ENCODE peak calls at places on chromosomes 4 and X, in ten cellular contexts. W is activated T-cell treated with anti-CD3 and anti-CD28 coated beads, Interleukin-2, amount 50 U/mL, for 1 hour; Y is dorsolateral prefrontal cortex; N is CD8-positive, alpha-beta T cell; I is stimulated activated CD8-positive, alpha-beta memory T cell treated with anti-CD3 and anti-CD28 coated beads, Interleukin-7, amount 100 ng/mL, for 1 hour; Z is astrocyte of the spinal cord; Q is MV-4-11; M is Right ventricle myocardium superior; O is activated CD4-positive, alpha-beta T cell treated with anti-CD3 and anti-CD28 coated beads for 1 hour; C is stimulated activated CD4-positive, alpha-beta T cell treated with anti-CD3 and anti-CD28 coated beads, TNF-alpha, amount 100 ng/mL, for 4 hours. J is an unnamed sample.
A peak's percentile ranks its signal among the peaks of the same experiment; 100 is the strongest.

GRCh38 chr4:26238782-26239647 is 81.8 kb upstream of the RBPJ start:
- DNase-seq in W (no peak), Y (peak; percentile 28), N (no peak), I (no peak), Z (peak; percentile 78), Q (no peak), M (no peak), O (no peak), C (no peak), J (no peak)

GRCh38 chr4:139419388-139419914 is 34.5 kb upstream of the RAB33B start:
- DNase-seq in W (no peak), Y (peak; percentile 71), N (no peak), I (no peak), Z (peak; percentile 49), Q (peak; percentile 94), M (no peak), O (no peak), C (no peak), J (no peak)

GRCh38 chr4:34046580-34046979 is 2197.7 kb downstream of the ARAP2 start:
- DNase-seq in W (no peak), Y (no peak), N (no peak), I (no peak), Z (peak; percentile 74), Q (peak; percentile 42), M (no peak), O (no peak), C (no peak), J (no peak)

GRCh38 chr4:99637174-99637573 is 20.5 kb downstream of the C4orf54 start:
- DNase-seq in W (no peak), Y (no peak), N (no peak), I (no peak), Z (no peak), Q (no peak), M (no peak), O (no peak), C (no peak), J (no peak)

GRCh38 chr4:151287409-151287808 is 10.4 kb downstream of the PRSS48 start:
- DNase-seq in W (no peak), Y (no peak), N (no peak), I (no peak), Z (no peak), Q (peak; percentile 47), M (no peak), O (no peak), C (no peak), J (no peak)

GRCh38 chr4:162782778-162783507 is 383.7 kb downstream of the NAF1 start:
- DNase-seq in W (no peak), Y (peak; percentile 14), N (no peak), I (no peak), Z (peak; percentile 22), Q (peak; percentile 3), M (no peak), O (no peak), C (no peak), J (no peak)

GRCh38 chr4:601612-602558 is 23.5 kb upstream of the PDE6B start:
- DNase-seq in W (no peak), Y (no peak), N (no peak), I (no peak), Z (no peak), Q (peak; percentile 17), M (no peak), O (no peak), C (no peak), J (no peak)

GRCh38 chr4:1410491-1411325 is 4.5 kb upstream of the NKX1-1 start:
- DNase-seq in W (peak; percentile 54), Y (no peak), N (peak; percentile 35), I (no peak), Z (peak; percentile 25), Q (peak; percentile 36), M (peak; percentile 70), O (no peak), C (no peak), J (peak; percentile 40)

GRCh38 chr4:7068883-7069282 is 1.0 kb upstream of the GRPEL1 start:
- DNase-seq in W (no peak), Y (no peak), N (no peak), I (no peak), Z (peak; percentile 9), Q (no peak), M (no peak), O (no peak), C (no peak), J (no peak)

GRCh38 chr4:88613417-88613875 is 21.2 kb downstream of the HERC3 start:
- DNase-seq in W (peak; percentile 27), Y (no peak), N (peak; percentile 43), I (no peak), Z (peak; percentile 32), Q (peak; percentile 40), M (no peak), O (no peak), C (no peak), J (no peak)

GRCh38 chr4:159071969-159072765 is 30.7 kb upstream of the RAPGEF2 start:
- DNase-seq in W (no peak), Y (no peak), N (no peak), I (no peak), Z (peak; percentile 30), Q (no peak), M (no peak), O (no peak), C (no peak), J (no peak)

GRCh38 chr4:173538148-173538902 is 8.3 kb upstream of the HAND2 start:
- DNase-seq in W (no peak), Y (no peak), N (peak; percentile 16), I (no peak), Z (no peak), Q (peak; percentile 82), M (peak; percentile 74), O (no peak), C (no peak), J (no peak)

GRCh38 chr4:137678796-137679195 is 146.5 kb upstream of the PCDH18 start:
- DNase-seq in W (no peak), Y (no peak), N (no peak), I (no peak), Z (peak; percentile 64), Q (peak; percentile 86), M (no peak), O (no peak), C (no peak), J (no peak)

GRCh38 chrX:55240788-55241187 is 20.6 kb downstream of the PAGE5 start:
- DNase-seq in W (no peak), Y (no peak), N (no peak), I (no peak), Z (no peak), Q (no peak), M (no peak), O (no peak), C (no peak), J (no peak)

GRCh38 chrX:25034889-25035288 is 19.1 kb upstream of the ARX start:
- DNase-seq in W (no peak), Y (no peak), N (no peak), I (no peak), Z (no peak), Q (peak; percentile 25), M (no peak), O (no peak), C (no peak), J (no peak)

GRCh38 chr4:126916626-126917140 is 716.1 kb upstream of the INTU start:
- DNase-seq in W (no peak), Y (no peak), N (no peak), I (no peak), Z (peak; percentile 89), Q (no peak), M (no peak), O (no peak), C (no peak), J (no peak)

GRCh38 chrX:40107291-40108083 is 9.7 kb upstream of the BCOR start:
- DNase-seq in W (peak; percentile 41), Y (no peak), N (no peak), I (no peak), Z (no peak), Q (no peak), M (peak; percentile 74), O (no peak), C (no peak), J (no peak)

GRCh38 chr4:37138019-37138653 is 106.4 kb upstream of the NWD2 start:
- DNase-seq in W (no peak), Y (no peak), N (no peak), I (no peak), Z (no peak), Q (no peak), M (no peak), O (no peak), C (no peak), J (no peak)

GRCh38 chr4:129378346-129378745 is 282.4 kb downstream of the C4orf33 start:
- DNase-seq in W (no peak), Y (no peak), N (no peak), I (no peak), Z (no peak), Q (no peak), M (no peak), O (no peak), C (no peak), J (no peak)

GRCh38 chr4:48223633-48224295 is 45.9 kb downstream of the TEC start:
- DNase-seq in W (no peak), Y (no peak), N (no peak), I (no peak), Z (peak; percentile 57), Q (no peak), M (no peak), O (no peak), C (no peak), J (no peak)

GRCh38 chr4:38788327-38788726 is 5.5 kb upstream of the TLR10 start:
- DNase-seq in W (no peak), Y (no peak), N (no peak), I (no peak), Z (no peak), Q (no peak), M (no peak), O (no peak), C (no peak), J (no peak)

GRCh38 chr4:80367737-80368136 is 32.2 kb downstream of the CFAP299 start:
- DNase-seq in W (no peak), Y (no peak), N (no peak), I (no peak), Z (no peak), Q (no peak), M (no peak), O (no peak), C (no peak), J (no peak)

GRCh38 chr4:7328162-7328912 is 106.4 kb downstream of the PSAPL1 start:
- DNase-seq in W (no peak), Y (no peak), N (no peak), I (no peak), Z (no peak), Q (no peak), M (peak; percentile 21), O (no peak), C (no peak), J (no peak)

GRCh38 chrX:100615015-100615414 is 21.6 kb downstream of the TSPAN6 start:
- DNase-seq in W (no peak), Y (no peak), N (no peak), I (no peak), Z (peak; percentile 61), Q (peak; percentile 2), M (no peak), O (no peak), C (no peak), J (no peak)

GRCh38 chr4:8600686-8601085 is 8.1 kb downstream of the CPZ start:
- DNase-seq in W (no peak), Y (no peak), N (no peak), I (no peak), Z (no peak), Q (no peak), M (no peak), O (no peak), C (no peak), J (no peak)

GRCh38 chrX:73134741-73135140 is 55.4 kb upstream of the PABPC1L2A start:
- DNase-seq in W (no peak), Y (no peak), N (no peak), I (no peak), Z (no peak), Q (no peak), M (no peak), O (no peak), C (no peak), J (no peak)

GRCh38 chrX:70301716-70302115 is 11.8 kb downstream of the KIF4A start:
- DNase-seq in W (no peak), Y (no peak), N (no peak), I (no peak), Z (peak; percentile 56), Q (no peak), M (no peak), O (no peak), C (no peak), J (no peak)

GRCh38 chr4:183658362-183659028 is 490 bp downstream of the RWDD4 start:
- DNase-seq in W (no peak), Y (no peak), N (peak; percentile 17), I (no peak), Z (peak; percentile 17), Q (no peak), M (peak; percentile 48), O (no peak), C (peak; percentile 10), J (no peak)

J was measured in activated T-helper 2 cell treated with anti-CD3 and anti-CD28 coated beads, Interferon-gamma antibody, Interleukin-2, Interleukin-4, amounts not matched to agents 10 μg/mL and 5 μg/mL and 100 μg/mL, durations not matched to agents 14 hours and 24 hours and 36 hours.